ENCODE peak calls at places on chromosomes 2 and 18, in ten cellular contexts. One of them, this sample, is unnamed.

GRCh38 chr2:105741216-105741615 is 3.5 kb upstream of the NCK2 start:
- DNase-seq in HFFc6: no peak
- DNase-seq in choroid plexus epithelial cell: no peak
- DNase-seq in dorsolateral prefrontal cortex: no peak
- DNase-seq in progenitor cell of endocrine pancreas: no peak
- DNase-seq in Calu3: no peak
- DNase-seq in endothelial cell: no peak
- DNase-seq in MCF 10A: no peak
- DNase-seq in IMR-90: no peak
- DNase-seq in tibial nerve: no peak
- DNase-seq in this sample: no peak

GRCh38 chr18:76479351-76480238 is 15.4 kb downstream of the ZNF516 start:
- DNase-seq in HFFc6: no peak
- DNase-seq in choroid plexus epithelial cell: no peak
- DNase-seq in dorsolateral prefrontal cortex: no peak
- DNase-seq in progenitor cell of endocrine pancreas: no peak
- DNase-seq in Calu3: no peak
- DNase-seq in endothelial cell: no peak
- DNase-seq in MCF 10A: no peak
- DNase-seq in IMR-90: no peak
- DNase-seq in tibial nerve: no peak
- DNase-seq in this sample: no peak

GRCh38 chr2:218016810-218017209 is 14.0 kb upstream of the TNS1 start:
- DNase-seq in HFFc6: no peak
- DNase-seq in choroid plexus epithelial cell: no peak
- DNase-seq in dorsolateral prefrontal cortex: no peak
- DNase-seq in progenitor cell of endocrine pancreas: no peak
- DNase-seq in Calu3: no peak
- DNase-seq in endothelial cell: no peak
- DNase-seq in MCF 10A: no peak
- DNase-seq in IMR-90: no peak
- DNase-seq in tibial nerve: no peak
- DNase-seq in this sample: no peak

GRCh38 chr2:217047209-217047998 is 187.5 kb upstream of the TNP1 start:
- DNase-seq in HFFc6: no peak
- DNase-seq in choroid plexus epithelial cell: no peak
- DNase-seq in dorsolateral prefrontal cortex: no peak
- DNase-seq in progenitor cell of endocrine pancreas: no peak
- DNase-seq in Calu3: no peak
- DNase-seq in endothelial cell: no peak
- DNase-seq in MCF 10A: no peak
- DNase-seq in IMR-90: peak
- DNase-seq in tibial nerve: no peak
- DNase-seq in this sample: no peak

GRCh38 chr18:79136742-79137141 is 67.5 kb downstream of the ATP9B start:
- DNase-seq in HFFc6: no peak
- DNase-seq in choroid plexus epithelial cell: no peak
- DNase-seq in dorsolateral prefrontal cortex: no peak
- DNase-seq in progenitor cell of endocrine pancreas: no peak
- DNase-seq in Calu3: no peak
- DNase-seq in endothelial cell: no peak
- DNase-seq in MCF 10A: no peak
- DNase-seq in IMR-90: no peak
- DNase-seq in tibial nerve: no peak
- DNase-seq in this sample: no peak

GRCh38 chr18:57649536-57650495 is 28.2 kb upstream of the NARS1 start:
- DNase-seq in HFFc6: peak
- DNase-seq in choroid plexus epithelial cell: peak
- DNase-seq in dorsolateral prefrontal cortex: no peak
- DNase-seq in progenitor cell of endocrine pancreas: no peak
- DNase-seq in Calu3: no peak
- DNase-seq in endothelial cell: no peak
- DNase-seq in MCF 10A: peak
- DNase-seq in IMR-90: peak
- DNase-seq in tibial nerve: peak
- DNase-seq in this sample: no peak

GRCh38 chr2:70570041-70570661 is 16.5 kb upstream of the TGFA start:
- DNase-seq in HFFc6: no peak
- DNase-seq in choroid plexus epithelial cell: peak
- DNase-seq in dorsolateral prefrontal cortex: no peak
- DNase-seq in progenitor cell of endocrine pancreas: no peak
- DNase-seq in Calu3: peak
- DNase-seq in endothelial cell: no peak
- DNase-seq in MCF 10A: peak
- DNase-seq in IMR-90: no peak
- DNase-seq in tibial nerve: no peak
- DNase-seq in this sample: no peak

GRCh38 chr2:216714412-216714775 is 19.0 kb upstream of the IGFBP5 start:
- DNase-seq in HFFc6: peak
- DNase-seq in choroid plexus epithelial cell: peak
- DNase-seq in dorsolateral prefrontal cortex: no peak
- DNase-seq in progenitor cell of endocrine pancreas: no peak
- DNase-seq in Calu3: peak
- DNase-seq in endothelial cell: no peak
- DNase-seq in MCF 10A: no peak
- DNase-seq in IMR-90: peak
- DNase-seq in tibial nerve: no peak
- DNase-seq in this sample: no peak

GRCh38 chr2:86372641-86373502 is 35.4 kb upstream of the REEP1 start:
- DNase-seq in HFFc6: peak
- DNase-seq in choroid plexus epithelial cell: peak
- DNase-seq in dorsolateral prefrontal cortex: peak
- DNase-seq in progenitor cell of endocrine pancreas: no peak
- DNase-seq in Calu3: peak
- DNase-seq in endothelial cell: peak
- DNase-seq in MCF 10A: peak
- DNase-seq in IMR-90: peak
- DNase-seq in tibial nerve: no peak
- DNase-seq in this sample: peak

GRCh38 chr2:66683599-66683998 is 248.7 kb downstream of the MEIS1 start:
- DNase-seq in HFFc6: no peak
- DNase-seq in choroid plexus epithelial cell: no peak
- DNase-seq in dorsolateral prefrontal cortex: no peak
- DNase-seq in progenitor cell of endocrine pancreas: no peak
- DNase-seq in Calu3: no peak
- DNase-seq in endothelial cell: no peak
- DNase-seq in MCF 10A: no peak
- DNase-seq in IMR-90: no peak
- DNase-seq in tibial nerve: no peak
- DNase-seq in this sample: no peak

GRCh38 chr18:75164479-75164878 is 44.5 kb downstream of the PTGR3 start:
- DNase-seq in HFFc6: no peak
- DNase-seq in choroid plexus epithelial cell: no peak
- DNase-seq in dorsolateral prefrontal cortex: no peak
- DNase-seq in progenitor cell of endocrine pancreas: no peak
- DNase-seq in Calu3: no peak
- DNase-seq in endothelial cell: no peak
- DNase-seq in MCF 10A: no peak
- DNase-seq in IMR-90: no peak
- DNase-seq in tibial nerve: no peak
- DNase-seq in this sample: no peak

GRCh38 chr2:77910136-77910535 is 388.0 kb upstream of the LRRTM4 start:
- DNase-seq in HFFc6: no peak
- DNase-seq in choroid plexus epithelial cell: no peak
- DNase-seq in dorsolateral prefrontal cortex: no peak
- DNase-seq in progenitor cell of endocrine pancreas: no peak
- DNase-seq in Calu3: no peak
- DNase-seq in endothelial cell: no peak
- DNase-seq in MCF 10A: no peak
- DNase-seq in IMR-90: no peak
- DNase-seq in tibial nerve: no peak
- DNase-seq in this sample: no peak

GRCh38 chr2:183541766-183542165 is 417.5 kb downstream of the NUP35 start:
- DNase-seq in HFFc6: no peak
- DNase-seq in choroid plexus epithelial cell: peak
- DNase-seq in dorsolateral prefrontal cortex: no peak
- DNase-seq in progenitor cell of endocrine pancreas: no peak
- DNase-seq in Calu3: peak
- DNase-seq in endothelial cell: no peak
- DNase-seq in MCF 10A: peak
- DNase-seq in IMR-90: no peak
- DNase-seq in tibial nerve: no peak
- DNase-seq in this sample: peak

GRCh38 chr2:180983468-180984388 is 3.3 kb downstream of the UBE2E3 start:
- DNase-seq in HFFc6: peak
- DNase-seq in choroid plexus epithelial cell: peak
- DNase-seq in dorsolateral prefrontal cortex: peak
- DNase-seq in progenitor cell of endocrine pancreas: no peak
- DNase-seq in Calu3: peak
- DNase-seq in endothelial cell: no peak
- DNase-seq in MCF 10A: peak
- DNase-seq in IMR-90: peak
- DNase-seq in tibial nerve: no peak
- DNase-seq in this sample: peak

GRCh38 chr18:9736942-9737813 is 29.1 kb downstream of the RAB31 start:
- DNase-seq in HFFc6: peak
- DNase-seq in choroid plexus epithelial cell: no peak
- DNase-seq in dorsolateral prefrontal cortex: no peak
- DNase-seq in progenitor cell of endocrine pancreas: no peak
- DNase-seq in Calu3: peak
- DNase-seq in endothelial cell: no peak
- DNase-seq in MCF 10A: no peak
- DNase-seq in IMR-90: peak
- DNase-seq in tibial nerve: no peak
- DNase-seq in this sample: peak

GRCh38 chr18:49690307-49690706 is 123.0 kb downstream of the ACAA2 start:
- DNase-seq in HFFc6: peak
- DNase-seq in choroid plexus epithelial cell: peak
- DNase-seq in dorsolateral prefrontal cortex: no peak
- DNase-seq in progenitor cell of endocrine pancreas: no peak
- DNase-seq in Calu3: no peak
- DNase-seq in endothelial cell: no peak
- DNase-seq in MCF 10A: peak
- DNase-seq in IMR-90: peak
- DNase-seq in tibial nerve: no peak
- DNase-seq in this sample: no peak

GRCh38 chr18:51039138-51040112 is 9.4 kb downstream of the SMAD4 start:
- DNase-seq in HFFc6: no peak
- DNase-seq in choroid plexus epithelial cell: peak
- DNase-seq in dorsolateral prefrontal cortex: no peak
- DNase-seq in progenitor cell of endocrine pancreas: no peak
- DNase-seq in Calu3: no peak
- DNase-seq in endothelial cell: no peak
- DNase-seq in MCF 10A: no peak
- DNase-seq in IMR-90: peak
- DNase-seq in tibial nerve: no peak
- DNase-seq in this sample: no peak

GRCh38 chr2:37720533-37721218 is 49.2 kb upstream of the CDC42EP3 start:
- DNase-seq in HFFc6: peak
- DNase-seq in choroid plexus epithelial cell: no peak
- DNase-seq in dorsolateral prefrontal cortex: no peak
- DNase-seq in progenitor cell of endocrine pancreas: no peak
- DNase-seq in Calu3: no peak
- DNase-seq in endothelial cell: no peak
- DNase-seq in MCF 10A: peak
- DNase-seq in IMR-90: no peak
- DNase-seq in tibial nerve: no peak
- DNase-seq in this sample: no peak

DNA sequence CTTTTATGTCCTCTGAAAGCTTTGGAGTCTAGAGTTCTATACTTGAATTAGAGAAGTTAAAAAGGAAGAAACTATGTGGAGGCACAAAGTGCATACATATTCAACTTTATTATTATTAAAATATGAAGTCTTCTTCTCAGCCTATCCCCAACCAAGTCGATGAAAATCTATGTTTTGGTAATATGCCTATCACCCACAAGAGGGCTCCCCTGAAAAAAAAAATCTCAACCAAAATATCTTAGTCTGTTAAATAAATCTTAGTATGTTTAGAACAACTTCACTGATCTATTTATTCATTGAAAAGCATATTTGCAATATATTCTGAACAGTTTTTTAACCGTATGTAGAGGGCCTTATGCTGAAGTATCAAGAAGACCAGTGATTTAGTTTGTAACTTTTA is 804.5 kb downstream of the TDRD15 start:
- DNase-seq in HFFc6: no peak
- DNase-seq in choroid plexus epithelial cell: peak
- DNase-seq in dorsolateral prefrontal cortex: no peak
- DNase-seq in progenitor cell of endocrine pancreas: no peak
- DNase-seq in Calu3: no peak
- DNase-seq in endothelial cell: no peak
- DNase-seq in MCF 10A: no peak
- DNase-seq in IMR-90: peak
- DNase-seq in tibial nerve: no peak
- DNase-seq in this sample: no peak
- TF ChIP-seq CTCF in HFFc6: no peak
- TF ChIP-seq CTCF in choroid plexus epithelial cell: peak
- TF ChIP-seq CTCF in dorsolateral prefrontal cortex: peak
- TF ChIP-seq CTCF in progenitor cell of endocrine pancreas: peak
- TF ChIP-seq CTCF in Calu3: no peak
- TF ChIP-seq CTCF in endothelial cell: peak
- TF ChIP-seq CTCF in MCF 10A: no peak
- TF ChIP-seq CTCF in IMR-90: peak
- TF ChIP-seq CTCF in tibial nerve: no peak
- TF ChIP-seq CTCF in this sample: no peak

GRCh38 chr2:159680692-159681091 is 31.6 kb upstream of the MARCHF7 start:
- DNase-seq in HFFc6: no peak
- DNase-seq in choroid plexus epithelial cell: no peak
- DNase-seq in dorsolateral prefrontal cortex: no peak
- DNase-seq in progenitor cell of endocrine pancreas: no peak
- DNase-seq in Calu3: no peak
- DNase-seq in endothelial cell: no peak
- DNase-seq in MCF 10A: no peak
- DNase-seq in IMR-90: no peak
- DNase-seq in tibial nerve: no peak
- DNase-seq in this sample: no peak

GRCh38 chr2:159677654-159678053 is 34.7 kb upstream of the MARCHF7 start:
- DNase-seq in HFFc6: peak
- DNase-seq in choroid plexus epithelial cell: peak
- DNase-seq in dorsolateral prefrontal cortex: no peak
- DNase-seq in progenitor cell of endocrine pancreas: no peak
- DNase-seq in Calu3: no peak
- DNase-seq in endothelial cell: no peak
- DNase-seq in MCF 10A: peak
- DNase-seq in IMR-90: peak
- DNase-seq in tibial nerve: no peak
- DNase-seq in this sample: no peak
- TF ChIP-seq CTCF in HFFc6: peak
- TF ChIP-seq CTCF in choroid plexus epithelial cell: peak
- TF ChIP-seq CTCF in dorsolateral prefrontal cortex: peak
- TF ChIP-seq CTCF in progenitor cell of endocrine pancreas: no peak
- TF ChIP-seq CTCF in Calu3: no peak
- TF ChIP-seq CTCF in endothelial cell: no peak
- TF ChIP-seq CTCF in MCF 10A: peak
- TF ChIP-seq CTCF in IMR-90: peak
- TF ChIP-seq CTCF in tibial nerve: no peak
- TF ChIP-seq CTCF in this sample: peak

GRCh38 chr2:166994588-166995336 is 106.5 kb downstream of the XIRP2 start:
- DNase-seq in HFFc6: no peak
- DNase-seq in choroid plexus epithelial cell: no peak
- DNase-seq in dorsolateral prefrontal cortex: no peak
- DNase-seq in progenitor cell of endocrine pancreas: no peak
- DNase-seq in Calu3: no peak
- DNase-seq in endothelial cell: no peak
- DNase-seq in MCF 10A: no peak
- DNase-seq in IMR-90: no peak
- DNase-seq in tibial nerve: no peak
- DNase-seq in this sample: no peak
- TF ChIP-seq CTCF in HFFc6: no peak
- TF ChIP-seq CTCF in choroid plexus epithelial cell: no peak
- TF ChIP-seq CTCF in dorsolateral prefrontal cortex: no peak
- TF ChIP-seq CTCF in progenitor cell of endocrine pancreas: no peak
- TF ChIP-seq CTCF in Calu3: no peak
- TF ChIP-seq CTCF in endothelial cell: no peak
- TF ChIP-seq CTCF in MCF 10A: no peak
- TF ChIP-seq CTCF in IMR-90: no peak
- TF ChIP-seq CTCF in tibial nerve: no peak
- TF ChIP-seq CTCF in this sample: no peak

GRCh38 chr18:66560092-66560491 is 43.8 kb downstream of the CDH19 start:
- DNase-seq in HFFc6: no peak
- DNase-seq in choroid plexus epithelial cell: peak
- DNase-seq in dorsolateral prefrontal cortex: peak
- DNase-seq in progenitor cell of endocrine pancreas: no peak
- DNase-seq in Calu3: peak
- DNase-seq in endothelial cell: peak
- DNase-seq in MCF 10A: peak
- DNase-seq in IMR-90: no peak
- DNase-seq in tibial nerve: peak
- DNase-seq in this sample: no peak
- TF ChIP-seq CTCF in HFFc6: no peak
- TF ChIP-seq CTCF in choroid plexus epithelial cell: peak
- TF ChIP-seq CTCF in dorsolateral prefrontal cortex: peak
- TF ChIP-seq CTCF in progenitor cell of endocrine pancreas: peak
- TF ChIP-seq CTCF in Calu3: peak
- TF ChIP-seq CTCF in endothelial cell: peak
- TF ChIP-seq CTCF in MCF 10A: peak
- TF ChIP-seq CTCF in IMR-90: no peak
- TF ChIP-seq CTCF in tibial nerve: peak
- TF ChIP-seq CTCF in this sample: peak

This sample was measured in transverse colon.